ENCODE peak calls at places on chromosomes 16 and 17, in five cellular contexts. C, N, O, K and A are unnamed samples.

GRCh38 chr17:77476920-77477805 is 336.4 kb downstream of the SEC14L1 start:
- DNase-seq in K (no peak), N (no peak), C (no peak), O (no peak), A (no peak)

GRCh38 chr17:48262982-48263586 is 155.5 kb downstream of the SNX11 start:
- DNase-seq in K (no peak), O (no peak), N (no peak), C (no peak), A (no peak)

GRCh38 chr17:13597723-13598347 is 3.9 kb downstream of the HS3ST3A1 start:
- DNase-seq in K (no peak), N (no peak), O (no peak), C (no peak), A (peak; percentile 45)

GRCh38 chr17:21388066-21388465 is 11.9 kb downstream of the KCNJ12 start:
- DNase-seq in O (no peak), K (no peak), C (no peak), N (no peak), A (no peak)

GRCh38 chr17:76988796-76989195 is 120.6 kb downstream of the MGAT5B start:
- DNase-seq in O (no peak), N (no peak), C (no peak), K (no peak), A (no peak)

GRCh38 chr16:70711211-70711978 is 25.5 kb upstream of the MTSS2 start:
- DNase-seq in O (no peak), N (no peak), C (no peak), K (no peak), A (peak; percentile 80)

GRCh38 chr17:8754890-8755289 is 3.5 kb downstream of the SPDYE4 start:
- DNase-seq in N (no peak), O (no peak), C (no peak), K (no peak), A (no peak)

GRCh38 chr17:44672479-44673093 is 16.3 kb downstream of the MEIOC start:
- DNase-seq in C (no peak), N (no peak), O (no peak), K (no peak), A (peak; percentile 27)

GRCh38 chr17:13212861-13213260 is 195.0 kb upstream of the ELAC2 start:
- DNase-seq in C (no peak), N (no peak), O (no peak), K (no peak), A (no peak)

GRCh38 chr17:39606434-39607056 is 1.2 kb downstream of the NEUROD2 start:
- DNase-seq in O (no peak), K (no peak), C (no peak), N (no peak), A (no peak)

GRCh38 chr17:64343071-64343774 is 47.4 kb downstream of the PECAM1 start:
- DNase-seq in N (no peak), K (no peak), O (no peak), C (no peak), A (no peak)

GRCh38 chr17:50850640-50851039 is 15.3 kb downstream of the WFIKKN2 start:
- DNase-seq in O (no peak), N (no peak), K (no peak), C (no peak), A (no peak)
- TF ChIP-seq SUZ12 in O (no peak), N (no peak), K (no peak), C (no peak), A (no peak)

GRCh38 chr17:57256708-57257112 is 387 bp downstream of the MSI2 start:
- DNase-seq in N (no peak), O (no peak), K (no peak), C (peak; percentile 35), A (no peak)
- TF ChIP-seq SUZ12 in N (no peak), O (no peak), K (no peak), C (no peak), A (no peak)

GRCh38 chr16:10961231-10961630 is 16.9 kb downstream of the CLEC16A start:
- DNase-seq in C (no peak), K (no peak), N (no peak), O (no peak), A (no peak)

GRCh38 chr16:10964891-10965326 is 20.5 kb downstream of the CLEC16A start:
- DNase-seq in C (no peak), O (no peak), K (peak; percentile 94), N (no peak), A (no peak)

GRCh38 chr16:10966129-10966528 is 21.8 kb downstream of the CLEC16A start:
- DNase-seq in K (no peak), C (no peak), O (no peak), N (no peak), A (no peak)

GRCh38 chr16:10965440-10966039 is 21.2 kb downstream of the CLEC16A start:
- DNase-seq in K (peak; percentile 92), N (no peak), O (no peak), C (no peak), A (no peak)

DNA sequence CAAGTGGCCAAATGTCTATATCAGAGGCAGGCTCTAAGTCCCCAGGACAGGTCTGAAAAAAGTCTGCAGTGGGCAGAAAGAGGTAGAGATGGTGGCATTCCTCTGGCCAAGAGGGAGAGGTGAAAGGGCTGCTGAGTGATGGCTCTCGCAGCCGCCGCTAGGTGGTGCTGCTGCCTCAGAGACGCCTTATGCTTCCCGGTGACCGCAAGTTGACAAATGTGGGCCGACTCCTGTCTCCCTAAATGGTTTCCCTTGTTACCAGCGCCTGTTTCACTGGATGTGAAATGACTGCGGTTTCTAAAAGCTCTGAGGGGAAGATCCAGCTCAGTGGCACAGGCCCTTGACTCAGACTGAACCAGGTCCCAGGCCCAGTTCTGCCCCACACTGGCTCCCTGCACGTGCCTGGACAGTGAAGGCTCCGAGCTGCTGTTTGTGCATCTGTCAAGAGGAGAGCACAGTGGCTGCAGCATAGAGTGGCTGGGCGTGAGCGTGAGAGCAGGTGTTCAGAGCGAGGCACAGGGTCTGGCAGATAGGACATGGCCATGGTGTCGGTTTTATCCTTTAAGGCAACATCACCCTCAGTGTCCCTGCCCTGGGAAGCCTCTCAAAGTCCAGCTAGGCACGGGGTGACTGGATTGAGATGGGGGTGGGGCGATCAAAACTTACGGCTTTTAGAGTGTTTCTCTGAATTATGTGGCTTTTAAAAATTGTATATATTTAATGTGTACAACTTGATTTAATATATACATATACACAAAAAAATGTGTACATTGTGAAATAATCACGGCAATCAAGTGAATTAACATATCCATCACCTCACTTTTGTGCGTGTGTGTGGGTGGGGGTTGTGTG is 19.9 kb downstream of the CLEC16A start:
- DNase-seq in K (no peak), N (peak; percentile 77), O (no peak), C (peak; percentile 83), A (peak; percentile 74)
- TF ChIP-seq SUZ12 in K (no peak), N (no peak), O (no peak), C (no peak), A (no peak)

DNA sequence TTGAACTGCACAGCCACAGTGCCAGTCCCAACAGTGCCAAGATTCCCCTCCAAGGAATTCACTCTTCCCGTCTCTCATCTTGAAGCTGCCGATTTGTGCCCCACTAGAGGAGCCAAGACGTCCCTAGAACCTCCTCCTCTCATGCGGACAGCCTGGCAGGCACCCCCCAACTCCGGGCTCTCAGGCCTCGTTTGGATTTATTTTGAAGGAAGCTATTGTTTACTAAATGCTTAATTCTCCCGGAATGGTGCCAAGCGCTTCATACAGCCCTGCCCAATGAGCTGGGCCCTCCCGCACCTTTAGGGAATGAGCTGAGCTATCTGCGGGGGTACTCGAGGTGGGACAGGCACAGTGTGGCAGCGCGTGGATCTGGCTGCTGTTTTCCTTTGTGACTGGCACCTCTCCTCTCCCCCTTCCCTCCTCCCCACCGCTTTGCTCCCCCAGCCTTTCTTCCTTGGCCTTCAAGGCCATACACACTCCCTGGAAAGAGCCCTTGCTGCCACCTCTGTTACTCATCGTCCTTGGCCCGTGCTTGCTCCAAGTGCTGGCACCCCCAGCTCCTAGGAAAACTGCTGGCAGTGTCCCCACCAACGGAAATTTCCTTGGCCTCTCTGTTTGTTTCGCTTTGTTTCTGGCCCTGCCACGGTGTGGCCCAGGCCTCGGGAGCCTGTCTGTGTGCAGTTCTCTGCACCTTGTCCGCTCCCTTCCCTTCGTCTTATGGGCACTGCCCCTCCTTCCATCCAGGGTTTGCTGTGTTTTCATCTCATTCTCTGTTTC is 49.9 kb upstream of the CDR2 start:
- DNase-seq in O (no peak), C (no peak), N (no peak), K (no peak), A (no peak)
- TF ChIP-seq SUZ12 in O (no peak), C (no peak), N (no peak), K (no peak), A (no peak)

GRCh38 chr16:85261657-85262557 is 149.6 kb upstream of the CIBAR2 start:
- DNase-seq in O (no peak), K (no peak), N (no peak), C (no peak), A (no peak)
- TF ChIP-seq SUZ12 in O (no peak), K (no peak), N (no peak), C (no peak), A (no peak)

DNA sequence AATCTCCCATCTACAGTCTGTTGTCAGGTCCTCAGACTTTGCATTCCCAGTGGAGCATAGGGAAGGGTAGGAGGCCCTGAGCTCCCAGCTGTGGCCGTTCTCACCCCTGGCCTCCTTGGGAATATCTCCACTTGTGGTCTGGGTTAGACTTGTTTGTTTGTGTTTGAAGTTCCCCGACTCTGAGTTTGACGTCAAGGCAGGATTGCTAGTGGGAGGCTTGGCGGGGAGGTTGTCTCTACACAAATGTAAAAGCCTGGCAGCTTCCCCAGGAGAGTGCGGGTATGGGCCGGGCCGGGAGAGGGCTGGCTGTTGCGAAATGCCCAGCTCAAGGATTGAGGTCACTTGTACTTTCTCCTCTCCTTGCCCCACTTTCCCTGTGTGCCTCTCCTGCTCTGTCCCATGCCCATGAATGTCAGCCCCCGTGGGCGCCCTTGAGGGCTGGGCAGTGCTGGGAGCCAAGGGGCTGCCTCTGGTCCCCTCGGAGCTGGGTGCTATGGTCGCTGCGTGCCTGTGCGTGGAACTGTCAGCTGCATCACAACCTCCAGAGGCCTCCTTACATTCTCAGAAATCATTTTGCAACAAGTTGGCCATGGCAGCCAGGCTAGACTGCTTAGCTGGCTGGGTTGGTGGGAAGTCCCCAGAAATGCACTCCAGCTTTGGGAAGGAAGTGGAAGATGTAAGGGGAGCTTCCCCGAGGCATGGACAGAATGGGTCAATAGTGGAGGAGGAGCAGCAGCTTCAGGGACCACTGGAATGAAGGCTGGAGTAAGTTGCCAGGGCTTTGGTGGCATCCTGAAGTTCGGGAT is 84.3 kb downstream of the KSR1 start:
- DNase-seq in O (no peak), N (no peak), K (no peak), C (no peak), A (peak; percentile 66)
- TF ChIP-seq SUZ12 in O (no peak), N (no peak), K (no peak), C (no peak), A (no peak)

GRCh38 chr17:7014995-7015586 is 2.7 kb downstream of the RNASEK start:
- DNase-seq in C (no peak), N (no peak), K (peak; percentile 54), O (no peak), A (no peak)
- TF ChIP-seq SUZ12 in C (no peak), N (no peak), K (no peak), O (no peak), A (no peak)

GRCh38 chr17:49469831-49470568 is 25.1 kb upstream of the NGFR start:
- DNase-seq in O (no peak), N (no peak), C (no peak), K (no peak), A (no peak)
- TF ChIP-seq SUZ12 in O (no peak), N (no peak), C (no peak), K (no peak), A (no peak)